ENCODE peak calls at places on chromosomes 16 and 17, in nine cellular contexts. J, Y, H, S, L, U, G, C and W are unnamed samples.

GRCh38 chr17:17922198-17922901 is 49.9 kb downstream of the TOM1L2 start:
- DNase-seq in U (peak; percentile 8), H (no peak), S (no peak), G (no peak), J (no peak), L (no peak), Y (no peak), C (no peak), W (no peak)

GRCh38 chr16:50305441-50306061 is 39.2 kb downstream of the ADCY7 start:
- DNase-seq in G (no peak), U (peak; percentile 10), C (peak; percentile 18), L (no peak), H (no peak), S (no peak), J (no peak), Y (no peak), W (peak; percentile 74)

GRCh38 chr17:63542942-63543821 is 7.1 kb upstream of the DCAF7 start:
- DNase-seq in Y (peak; percentile 70), L (no peak), G (no peak), U (no peak), H (no peak), C (no peak), J (no peak), S (peak; percentile 75), W (no peak)

GRCh38 chr16:3401719-3402397 is 843 bp downstream of the ZNF174 start:
- DNase-seq in Y (no peak), J (no peak), U (no peak), C (no peak), L (peak; percentile 18), G (peak; percentile 45), H (peak; percentile 23), S (no peak), W (peak; percentile 73)

GRCh38 chr16:67000384-67001158 is 12.2 kb downstream of the CES4A start:
- DNase-seq in S (peak; percentile 84), H (no peak), J (peak; percentile 61), Y (peak; percentile 75), G (no peak), L (no peak), U (peak; percentile 55), C (peak; percentile 57), W (peak; percentile 88)

GRCh38 chr17:68420065-68420847 is 37.0 kb downstream of the WIPI1 start:
- DNase-seq in G (no peak), Y (no peak), L (no peak), C (no peak), S (no peak), J (no peak), H (no peak), U (no peak), W (no peak)

GRCh38 chr16:84836234-84836647 is 16.5 kb downstream of the CRISPLD2 start:
- DNase-seq in C (peak; percentile 52), J (peak; percentile 88), S (peak; percentile 72), G (no peak), H (peak; percentile 39), L (peak; percentile 100), Y (peak; percentile 51), U (peak; percentile 92), W (no peak)

GRCh38 chr16:12002447-12003006 is 26.0 kb downstream of the SNX29 start:
- DNase-seq in J (no peak), H (no peak), S (no peak), C (no peak), L (peak; percentile 75), U (no peak), G (peak; percentile 30), Y (no peak), W (no peak)

GRCh38 chr17:73863761-73864535 is 219.7 kb upstream of the SDK2 start:
- DNase-seq in H (no peak), L (no peak), Y (peak; percentile 43), S (no peak), C (no peak), J (no peak), U (no peak), G (no peak), W (no peak)

GRCh38 chr17:73861543-73861942 is 217.3 kb upstream of the SDK2 start:
- DNase-seq in C (no peak), G (no peak), H (no peak), S (no peak), Y (no peak), L (no peak), J (no peak), U (no peak), W (no peak)

GRCh38 chr17:73867056-73867455 is 222.8 kb upstream of the SDK2 start:
- DNase-seq in H (no peak), G (no peak), U (no peak), C (no peak), J (no peak), S (no peak), Y (no peak), L (no peak), W (no peak)

GRCh38 chr17:73870035-73870434 is 225.8 kb upstream of the SDK2 start:
- DNase-seq in L (no peak), J (no peak), U (no peak), S (no peak), G (no peak), H (no peak), C (no peak), Y (no peak), W (no peak)

DNA sequence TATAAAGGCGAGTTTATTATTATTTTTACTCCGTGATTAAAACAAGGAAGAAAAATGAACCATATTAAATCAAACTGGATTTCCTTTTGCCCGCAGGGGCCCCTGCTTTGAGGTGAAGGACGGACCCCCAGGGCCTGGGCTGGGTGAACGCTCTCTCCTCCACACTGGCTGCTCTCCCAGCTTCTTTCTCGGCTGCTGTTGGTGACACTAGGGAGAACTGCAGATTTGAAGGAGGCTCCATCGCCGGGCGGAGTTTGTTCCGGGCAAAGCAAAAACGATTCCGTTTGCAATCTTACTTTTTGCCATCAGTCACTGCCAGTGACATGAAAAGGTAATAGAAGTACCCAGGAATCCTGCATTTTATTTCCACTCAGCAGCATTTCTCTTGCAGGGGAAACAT is 221.6 kb upstream of the SDK2 start:
- DNase-seq in H (no peak), L (no peak), J (no peak), G (no peak), S (no peak), Y (no peak), C (no peak), U (no peak), W (no peak)
- TF ChIP-seq POLR2A in H (no peak), L (no peak), J (no peak), G (no peak), S (no peak), Y (no peak), C (no peak), U (no peak), W (no peak)

GRCh38 chr16:31130899-31131298 is 4.6 kb downstream of the PRSS8 start:
- DNase-seq in S (peak; percentile 98), J (no peak), H (no peak), Y (peak; percentile 95), G (no peak), U (no peak), L (no peak), C (no peak), W (no peak)

GRCh38 chr16:31132979-31133599 is 2.4 kb downstream of the PRSS8 start:
- DNase-seq in C (no peak), S (no peak), U (no peak), L (no peak), Y (no peak), G (no peak), H (no peak), J (no peak), W (no peak)

GRCh38 chr16:31131416-31131815 is 4.1 kb downstream of the PRSS8 start:
- DNase-seq in J (no peak), G (no peak), S (no peak), H (no peak), Y (no peak), U (no peak), L (no peak), C (no peak), W (no peak)

GRCh38 chr16:31132303-31132978 is 3.1 kb downstream of the PRSS8 start:
- DNase-seq in Y (no peak), H (no peak), U (no peak), S (no peak), G (no peak), C (no peak), J (no peak), L (no peak), W (no peak)

DNA sequence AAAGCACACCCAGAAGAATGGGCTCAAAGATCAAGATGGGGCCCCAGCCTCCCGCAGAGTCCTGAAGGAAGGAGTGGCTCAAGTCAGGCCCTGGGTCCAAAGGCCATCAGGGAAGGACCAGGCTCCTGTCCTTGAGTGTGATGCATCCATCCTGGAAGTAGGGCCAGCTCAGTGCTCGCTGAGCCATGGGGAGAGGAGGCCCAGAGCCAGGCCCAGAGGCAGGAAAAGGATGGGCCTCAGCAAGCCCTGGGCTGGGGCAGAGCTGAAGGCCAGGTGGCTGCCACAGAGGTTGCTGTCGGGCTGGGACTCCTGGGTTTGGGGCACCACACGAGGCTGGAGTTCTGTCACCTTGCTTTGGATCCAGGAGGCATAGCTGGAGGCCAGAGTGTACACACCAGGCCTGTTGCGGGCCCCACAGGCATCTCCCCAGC is 3.7 kb downstream of the PRSS8 start:
- DNase-seq in J (no peak), G (no peak), C (no peak), S (peak; percentile 48), U (no peak), Y (peak; percentile 66), H (no peak), L (no peak), W (no peak)
- TF ChIP-seq POLR2A in J (no peak), G (no peak), C (no peak), S (no peak), U (no peak), Y (no peak), H (no peak), L (no peak), W (no peak)

GRCh38 chr17:80836658-80836965 is 155.0 kb upstream of the CHMP6 start:
- DNase-seq in Y (no peak), G (no peak), U (no peak), J (no peak), S (no peak), H (no peak), C (no peak), L (no peak), W (no peak)
- TF ChIP-seq POLR2A in Y (no peak), G (no peak), U (no peak), J (no peak), S (no peak), H (no peak), C (no peak), L (no peak), W (no peak)

GRCh38 chr16:30698816-30699614 is at the start of gene SRCAP:
- DNase-seq in J (peak; percentile 90), L (peak; percentile 64), H (peak; percentile 87), G (peak; percentile 91), C (peak; percentile 91), U (peak; percentile 90), S (peak; percentile 83), Y (peak; percentile 87), W (peak; percentile 95)

GRCh38 chr16:30699615-30700099 is 686 bp downstream of the SRCAP start:
- DNase-seq in J (no peak), C (no peak), S (no peak), G (no peak), H (no peak), Y (no peak), U (no peak), L (no peak), W (peak; percentile 52)

GRCh38 chr16:30694926-30695678 is 3.9 kb upstream of the SRCAP start:
- DNase-seq in C (peak; percentile 54), L (no peak), H (no peak), S (no peak), G (no peak), Y (no peak), J (no peak), U (no peak), W (no peak)

GRCh38 chr16:30698139-30698815 is 694 bp upstream of the SRCAP start:
- DNase-seq in U (peak; percentile 99), C (peak; percentile 99), L (peak; percentile 87), S (peak; percentile 99), J (peak; percentile 99), G (peak; percentile 99), Y (peak; percentile 99), H (peak; percentile 99), W (peak; percentile 100)

GRCh38 chr16:30697264-30698138 is 1.5 kb upstream of the SRCAP start:
- DNase-seq in G (no peak), C (no peak), S (no peak), H (no peak), J (no peak), U (no peak), Y (no peak), L (peak; percentile 94), W (peak; percentile 8)
- TF ChIP-seq POLR2A in G (no peak), C (no peak), S (no peak), H (no peak), J (no peak), U (no peak), Y (no peak), L (no peak), W (no peak)